ENCODE peak calls at places on chromosomes 13 and 19, in four cellular contexts. One of them, this sample, is unnamed.

GRCh38 chr13:50766043-50766442 is 77.4 kb downstream of the DLEU7 start:
- DNase-seq in IMR-90: no peak
- DNase-seq in MCF 10A: no peak
- DNase-seq in AG08395: peak; percentile 46
- DNase-seq in this sample: no peak

GRCh38 chr19:43594710-43595604 is 977 bp downstream of the IRGQ start:
- DNase-seq in MCF 10A: peak; percentile 57
- DNase-seq in IMR-90: peak; percentile 69
- DNase-seq in AG08395: peak; percentile 36
- DNase-seq in this sample: no peak

GRCh38 chr13:108797354-108797753 is 167.9 kb downstream of the MYO16 start:
- DNase-seq in IMR-90: no peak
- DNase-seq in MCF 10A: no peak
- DNase-seq in AG08395: no peak
- DNase-seq in this sample: no peak

GRCh38 chr13:93996471-93996870 is 483.0 kb downstream of the DCT start:
- DNase-seq in IMR-90: no peak
- DNase-seq in AG08395: no peak
- DNase-seq in MCF 10A: no peak
- DNase-seq in this sample: no peak

GRCh38 chr13:24911135-24911524 is 147.2 kb downstream of the RNF17 start:
- DNase-seq in IMR-90: peak; percentile 74
- DNase-seq in MCF 10A: peak; percentile 64
- DNase-seq in AG08395: peak; percentile 37
- DNase-seq in this sample: no peak

GRCh38 chr13:74035881-74036280 is 98.3 kb downstream of the KLF12 start:
- DNase-seq in IMR-90: no peak
- DNase-seq in AG08395: no peak
- DNase-seq in MCF 10A: no peak
- DNase-seq in this sample: no peak

GRCh38 chr19:44943801-44944249 is 1.8 kb downstream of the APOC4 start:
- DNase-seq in AG08395: peak; percentile 42
- DNase-seq in MCF 10A: peak; percentile 51
- DNase-seq in IMR-90: no peak
- DNase-seq in this sample: no peak

GRCh38 chr13:65854431-65854830 is 1375.7 kb downstream of the PCDH9 start:
- DNase-seq in AG08395: no peak
- DNase-seq in MCF 10A: no peak
- DNase-seq in IMR-90: no peak
- DNase-seq in this sample: no peak

GRCh38 chr19:1009043-1009975 is 9.1 kb downstream of the GRIN3B start:
- DNase-seq in AG08395: no peak
- DNase-seq in IMR-90: peak; percentile 83
- DNase-seq in MCF 10A: no peak
- DNase-seq in this sample: no peak

GRCh38 chr19:1540353-1540925 is 16.6 kb downstream of the PLK5 start:
- DNase-seq in MCF 10A: no peak
- DNase-seq in IMR-90: no peak
- DNase-seq in AG08395: no peak
- DNase-seq in this sample: no peak

GRCh38 chr13:45623516-45624090 is 8.1 kb upstream of the ERICH6B start:
- DNase-seq in IMR-90: peak; percentile 16
- DNase-seq in MCF 10A: peak; percentile 40
- DNase-seq in AG08395: peak; percentile 36
- DNase-seq in this sample: peak; percentile 40

GRCh38 chr19:35858311-35858710 is 1.6 kb downstream of the KIRREL2 start:
- DNase-seq in MCF 10A: no peak
- DNase-seq in IMR-90: no peak
- DNase-seq in AG08395: no peak
- DNase-seq in this sample: no peak

GRCh38 chr19:28019901-28020300 is 1193.0 kb downstream of the UQCRFS1 start:
- DNase-seq in IMR-90: no peak
- DNase-seq in MCF 10A: no peak
- DNase-seq in AG08395: no peak
- DNase-seq in this sample: no peak

GRCh38 chr13:49649244-49649962 is 21.1 kb downstream of the ARL11 start:
- DNase-seq in AG08395: peak; percentile 48
- DNase-seq in IMR-90: peak; percentile 68
- DNase-seq in MCF 10A: peak; percentile 54
- DNase-seq in this sample: peak; percentile 64

GRCh38 chr19:16115309-16116039 is 3.8 kb downstream of the RAB8A start:
- DNase-seq in IMR-90: no peak
- DNase-seq in AG08395: no peak
- DNase-seq in MCF 10A: no peak
- DNase-seq in this sample: no peak

GRCh38 chr19:11482384-11483050 is 1.7 kb upstream of the ELAVL3 start:
- DNase-seq in IMR-90: peak; percentile 72
- DNase-seq in AG08395: peak; percentile 92
- DNase-seq in MCF 10A: peak; percentile 70
- DNase-seq in this sample: peak; percentile 74

GRCh38 chr19:40601061-40601973 is at the start of gene LTBP4:
- DNase-seq in IMR-90: no peak
- DNase-seq in AG08395: peak; percentile 22
- DNase-seq in MCF 10A: no peak
- DNase-seq in this sample: no peak

GRCh38 chr13:75790198-75790970 is 154.3 kb downstream of the LMO7 start:
- DNase-seq in MCF 10A: no peak
- DNase-seq in AG08395: no peak
- DNase-seq in IMR-90: no peak
- DNase-seq in this sample: no peak

GRCh38 chr13:37602743-37603381 is 4.3 kb upstream of the POSTN start:
- DNase-seq in AG08395: peak; percentile 42
- DNase-seq in IMR-90: peak; percentile 47
- DNase-seq in MCF 10A: peak; percentile 42
- DNase-seq in this sample: peak; percentile 17

GRCh38 chr13:73421310-73421912 is 362.6 kb downstream of the KLF5 start:
- DNase-seq in AG08395: no peak
- DNase-seq in IMR-90: peak; percentile 68
- DNase-seq in MCF 10A: peak; percentile 98
- DNase-seq in this sample: no peak

GRCh38 chr13:110421696-110422395 is 114.8 kb downstream of the COL4A2 start:
- DNase-seq in IMR-90: peak; percentile 90
- DNase-seq in MCF 10A: no peak
- DNase-seq in AG08395: no peak
- DNase-seq in this sample: no peak

GRCh38 chr13:26495749-26496148 is 61.7 kb upstream of the WASF3 start:
- DNase-seq in AG08395: no peak
- DNase-seq in IMR-90: no peak
- DNase-seq in MCF 10A: no peak
- DNase-seq in this sample: no peak

GRCh38 chr13:81275666-81276258 is 934.8 kb upstream of the SPRY2 start:
- DNase-seq in IMR-90: no peak
- DNase-seq in AG08395: no peak
- DNase-seq in MCF 10A: no peak
- DNase-seq in this sample: no peak

GRCh38 chr13:70856025-70856424 is 747.8 kb upstream of the KLHL1 start:
- DNase-seq in IMR-90: no peak
- DNase-seq in MCF 10A: no peak
- DNase-seq in AG08395: no peak
- DNase-seq in this sample: no peak

GRCh38 chr13:51342706-51343105 is 3.2 kb downstream of the SERPINE3 start:
- DNase-seq in MCF 10A: no peak
- DNase-seq in AG08395: peak; percentile 67
- DNase-seq in IMR-90: peak; percentile 78
- DNase-seq in this sample: no peak

GRCh38 chr13:30932481-30933333 is at the start of gene TEX26:
- DNase-seq in MCF 10A: no peak
- DNase-seq in AG08395: no peak
- DNase-seq in IMR-90: no peak
- DNase-seq in this sample: no peak

GRCh38 chr19:43468354-43469159 is 3.1 kb upstream of the LYPD3 start:
- DNase-seq in IMR-90: no peak
- DNase-seq in AG08395: no peak
- DNase-seq in MCF 10A: no peak
- DNase-seq in this sample: no peak

GRCh38 chr13:46575843-46576242 is 22.9 kb downstream of the LRCH1 start:
- DNase-seq in MCF 10A: peak; percentile 72
- DNase-seq in AG08395: peak; percentile 84
- DNase-seq in IMR-90: peak; percentile 89
- DNase-seq in this sample: no peak

GRCh38 chr19:41755328-41755913 is at the start of gene CEACAM6:
- DNase-seq in MCF 10A: no peak
- DNase-seq in IMR-90: no peak
- DNase-seq in AG08395: no peak
- DNase-seq in this sample: no peak

GRCh38 chr13:72293206-72293605 is 426.2 kb upstream of the DACH1 start:
- DNase-seq in MCF 10A: no peak
- DNase-seq in IMR-90: no peak
- DNase-seq in AG08395: no peak
- DNase-seq in this sample: no peak

GRCh38 chr19:20423381-20424207 is 142.0 kb downstream of the ZNF737 start:
- DNase-seq in AG08395: peak; percentile 41
- DNase-seq in MCF 10A: no peak
- DNase-seq in IMR-90: peak; percentile 7
- DNase-seq in this sample: no peak